ENCODE peak calls at places on chromosome 7, in seven cellular contexts. E is fibroblast of lung, I is brain microvascular endothelial cell, S is AG09319, D is ovary, G is transverse colon, C is neural crest cell. J is an unnamed sample.

GRCh38 chr7:494261-494687 is 25.4 kb downstream of the PDGFA start:
- DNase-seq in E (no peak), I (no peak), S (no peak), D (no peak), G (no peak), C (no peak), J (no peak)

GRCh38 chr7:157831901-157832810 is 495.4 kb downstream of the DNAJB6 start:
- DNase-seq in E (no peak), I (no peak), S (no peak), D (no peak), G (no peak), C (no peak), J (no peak)

GRCh38 chr7:16929146-16929762 is 47.5 kb upstream of the AGR3 start:
- DNase-seq in E (no peak), I (no peak), S (no peak), D (no peak), G (no peak), C (no peak), J (no peak)

GRCh38 chr7:80722596-80723141 is 84.2 kb downstream of the CD36 start:
- DNase-seq in E (peak), I (peak), S (peak), D (peak), G (peak), C (no peak), J (no peak)

GRCh38 chr7:70104243-70104642 is 506.0 kb downstream of the AUTS2 start:
- DNase-seq in E (no peak), I (no peak), S (no peak), D (no peak), G (no peak), C (no peak), J (no peak)

GRCh38 chr7:43463401-43463980 is 119.4 kb upstream of the STK17A start:
- DNase-seq in E (peak), I (no peak), S (no peak), D (no peak), G (no peak), C (no peak), J (no peak)

GRCh38 chr7:129434846-129435318 is 650 bp downstream of the STRIP2 start:
- DNase-seq in E (peak), I (peak), S (no peak), D (peak), G (peak), C (no peak), J (peak)

GRCh38 chr7:127887631-127888030 is 143.6 kb downstream of the LRRC4 start:
- DNase-seq in E (no peak), I (no peak), S (no peak), D (no peak), G (no peak), C (no peak), J (no peak)

GRCh38 chr7:137579913-137580640 is 236.5 kb upstream of the PTN start:
- DNase-seq in E (peak), I (peak), S (no peak), D (no peak), G (no peak), C (no peak), J (no peak)

GRCh38 chr7:80232969-80233724 is 98.5 kb downstream of the GNAI1 start:
- DNase-seq in E (no peak), I (no peak), S (no peak), D (no peak), G (no peak), C (no peak), J (no peak)

GRCh38 chr7:100895956-100896742 is 461 bp upstream of the ACHE start:
- DNase-seq in E (no peak), I (no peak), S (no peak), D (peak), G (peak), C (peak), J (no peak)

GRCh38 chr7:147400221-147400689 is 1190.3 kb upstream of the C7orf33 start:
- DNase-seq in E (peak), I (peak), S (no peak), D (no peak), G (no peak), C (no peak), J (no peak)

GRCh38 chr7:127226685-127227374 is 25.9 kb downstream of the GRM8 start:
- DNase-seq in E (no peak), I (no peak), S (no peak), D (no peak), G (no peak), C (no peak), J (no peak)

GRCh38 chr7:2452074-2452507 is 24.1 kb downstream of the GRIFIN start:
- DNase-seq in E (no peak), I (no peak), S (no peak), D (no peak), G (peak), C (no peak), J (no peak)

GRCh38 chr7:128869138-128869943 is 6.7 kb downstream of the ATP6V1F start:
- DNase-seq in E (peak), I (no peak), S (no peak), D (peak), G (peak), C (peak), J (no peak)

GRCh38 chr7:117555260-117555659 is 75.4 kb downstream of the CFTR start:
- DNase-seq in E (no peak), I (no peak), S (no peak), D (no peak), G (no peak), C (no peak), J (no peak)

GRCh38 chr7:192701-193536 is 548 bp downstream of the FAM20C start:
- DNase-seq in E (no peak), I (no peak), S (no peak), D (peak), G (peak), C (no peak), J (no peak)

GRCh38 chr7:111532625-111533024 is 29.7 kb downstream of the IMMP2L start:
- DNase-seq in E (no peak), I (no peak), S (no peak), D (no peak), G (no peak), C (no peak), J (no peak)

GRCh38 chr7:28854750-28855074 is 103.4 kb downstream of the TRIL start:
- DNase-seq in E (peak), I (no peak), S (no peak), D (no peak), G (no peak), C (no peak), J (no peak)

GRCh38 chr7:2209146-2209960 is 23.4 kb downstream of the MAD1L1 start:
- DNase-seq in E (peak), I (peak), S (peak), D (peak), G (peak), C (peak), J (no peak)

GRCh38 chr7:105618016-105618296 is 36.7 kb upstream of the EFCAB10 start:
- DNase-seq in E (no peak), I (no peak), S (no peak), D (no peak), G (no peak), C (no peak), J (no peak)

GRCh38 chr7:27925573-27926201 is 185.7 kb downstream of the TAX1BP1 start:
- DNase-seq in E (no peak), I (no peak), S (no peak), D (no peak), G (no peak), C (no peak), J (no peak)

GRCh38 chr7:2632717-2633537 is 1.1 kb downstream of the TTYH3 start:
- DNase-seq in E (peak), I (peak), S (no peak), D (peak), G (peak), C (no peak), J (peak)

GRCh38 chr7:30988346-30989005 is 24.7 kb downstream of the GHRHR start:
- DNase-seq in E (no peak), I (no peak), S (no peak), D (peak), G (peak), C (no peak), J (peak)

GRCh38 chr7:35401217-35401879 is 147.4 kb upstream of the TBX20 start:
- DNase-seq in E (no peak), I (no peak), S (no peak), D (no peak), G (no peak), C (no peak), J (no peak)

GRCh38 chr7:55285665-55286064 is 79.5 kb upstream of the LANCL2 start:
- DNase-seq in E (no peak), I (no peak), S (no peak), D (no peak), G (no peak), C (no peak), J (no peak)

GRCh38 chr7:68424643-68425297 is 1173.5 kb upstream of the AUTS2 start:
- DNase-seq in E (no peak), I (no peak), S (no peak), D (no peak), G (no peak), C (no peak), J (no peak)

GRCh38 chr7:155965010-155965409 is 152.7 kb upstream of the SHH start:
- DNase-seq in E (peak), I (peak), S (no peak), D (no peak), G (no peak), C (no peak), J (no peak)

GRCh38 chr7:142776206-142776844 is 5.6 kb downstream of the PRSS2 start:
- DNase-seq in E (peak), I (peak), S (peak), D (no peak), G (no peak), C (no peak), J (no peak)

GRCh38 chr7:8176370-8177081 is 85.4 kb downstream of the ICA1 start:
- DNase-seq in E (no peak), I (no peak), S (no peak), D (no peak), G (peak), C (no peak), J (no peak)

GRCh38 chr7:48938539-48938938 is 14.2 kb downstream of the CDC14C start:
- DNase-seq in E (peak), I (no peak), S (peak), D (peak), G (no peak), C (no peak), J (no peak)

GRCh38 chr7:26451997-26452396 is 160.3 kb downstream of the SNX10 start:
- DNase-seq in E (no peak), I (no peak), S (no peak), D (no peak), G (no peak), C (no peak), J (no peak)

GRCh38 chr7:155410436-155410835 is 47.5 kb upstream of the EN2 start:
- DNase-seq in E (no peak), I (no peak), S (no peak), D (no peak), G (no peak), C (no peak), J (no peak)

GRCh38 chr7:78083466-78084120 is 285.0 kb downstream of the PHTF2 start:
- DNase-seq in E (peak), I (no peak), S (no peak), D (no peak), G (no peak), C (no peak), J (no peak)

GRCh38 chr7:32921896-32922295 is 30.3 kb upstream of the KBTBD2 start:
- DNase-seq in E (peak), I (no peak), S (no peak), D (no peak), G (no peak), C (no peak), J (peak)

GRCh38 chr7:44067064-44067951 is 1.9 kb upstream of the PGAM2 start:
- DNase-seq in E (no peak), I (no peak), S (no peak), D (peak), G (peak), C (no peak), J (no peak)

GRCh38 chr7:28988818-28989595 is 30.9 kb upstream of the TRIL start:
- DNase-seq in E (peak), I (peak), S (peak), D (no peak), G (peak), C (no peak), J (no peak)

GRCh38 chr7:73683916-73684693 is 708 bp downstream of the BUD23 start:
- DNase-seq in E (peak), I (no peak), S (no peak), D (no peak), G (no peak), C (no peak), J (no peak)

GRCh38 chr7:48634116-48634632 is 290.2 kb upstream of the CDC14C start:
- DNase-seq in E (no peak), I (no peak), S (no peak), D (no peak), G (no peak), C (no peak), J (no peak)

DNA sequence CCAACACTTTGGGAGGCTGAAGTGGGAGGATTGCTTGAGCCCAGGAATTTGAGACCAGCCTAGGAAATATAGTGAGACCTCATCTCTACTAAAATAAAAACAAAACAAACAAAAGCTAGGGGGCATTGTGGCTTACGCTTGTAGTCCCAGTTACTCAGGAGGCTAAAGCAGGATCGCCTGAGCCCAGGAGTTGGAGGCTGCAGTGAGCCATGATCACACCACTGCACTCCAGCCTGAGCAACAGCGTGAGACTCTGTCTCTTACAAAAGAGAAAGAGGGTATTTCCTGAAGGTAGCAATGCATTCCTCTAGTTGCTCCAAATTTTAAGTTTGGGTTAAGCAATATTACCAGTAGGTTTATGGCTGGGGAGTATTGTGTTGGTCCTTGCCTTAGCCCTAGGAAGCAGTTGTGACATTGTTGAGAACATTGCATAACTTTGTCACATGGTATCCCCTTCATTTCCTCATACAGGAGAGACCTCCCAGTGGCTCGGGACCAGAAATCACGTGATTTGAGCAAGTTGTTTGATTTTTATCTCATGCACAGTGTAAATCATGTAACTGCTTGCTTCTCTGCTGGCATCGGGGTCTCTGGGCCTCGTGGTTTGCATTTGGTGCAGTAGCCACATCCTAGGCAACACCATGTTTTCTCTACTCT is 23.3 kb upstream of the SMARCD3 start:
- DNase-seq in E (no peak), I (no peak), S (peak), D (no peak), G (peak), C (no peak), J (no peak)
- TF ChIP-seq CTCF in E (no peak), I (no peak), S (no peak), D (no peak), G (no peak), C (no peak), J (no peak)

GRCh38 chr7:107946451-107946850 is 55.5 kb downstream of the DLD start:
- DNase-seq in E (peak), I (peak), S (no peak), D (no peak), G (no peak), C (no peak), J (no peak)
- TF ChIP-seq CTCF in E (no peak), I (peak), S (no peak), D (no peak), G (no peak), C (no peak), J (no peak)

DNA sequence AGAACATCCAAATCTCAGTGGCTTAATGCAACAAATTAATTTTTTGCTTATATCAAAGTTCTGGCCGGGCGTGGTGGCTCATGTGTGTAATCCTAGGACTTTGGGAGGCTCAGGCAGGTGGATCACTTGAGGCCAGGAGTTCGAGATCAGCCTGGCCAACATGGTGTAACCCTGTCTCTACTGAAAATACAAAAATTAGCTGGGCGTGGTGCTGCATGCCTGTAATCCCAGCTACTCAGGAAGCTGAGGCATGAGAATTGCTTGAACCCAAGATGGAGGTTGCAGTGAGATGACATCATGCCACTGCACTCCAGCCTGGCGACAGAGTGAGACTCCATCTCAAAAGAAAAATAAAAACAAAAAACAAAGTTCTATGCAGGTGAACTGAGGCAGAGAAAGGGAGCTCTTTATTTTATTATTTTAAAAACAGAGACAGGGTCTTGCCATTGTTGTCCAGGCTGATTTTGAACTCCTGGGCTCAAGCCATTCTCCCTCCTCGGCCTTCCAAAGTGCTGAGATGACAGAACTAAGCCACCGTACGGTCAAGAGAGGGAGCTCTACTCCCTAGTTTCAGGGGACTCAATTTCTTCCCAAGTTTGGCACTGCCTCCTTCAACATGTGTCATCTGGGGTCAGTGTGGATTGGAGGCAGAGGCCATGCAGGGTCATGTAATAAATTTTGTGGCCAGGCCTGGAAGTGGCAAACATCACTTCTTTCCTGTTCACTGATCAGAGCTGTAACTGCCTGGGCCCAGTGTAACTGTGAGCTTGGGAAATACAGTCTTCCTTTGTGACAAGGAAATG is 2.4 kb downstream of the ADCK2 start:
- DNase-seq in E (peak), I (peak), S (peak), D (peak), G (peak), C (peak), J (no peak)
- TF ChIP-seq CTCF in E (peak), I (peak), S (peak), D (no peak), G (peak), C (peak), J (peak)

GRCh38 chr7:149598721-149599308 is 101.2 kb upstream of the ZNF746 start:
- DNase-seq in E (peak), I (peak), S (no peak), D (no peak), G (no peak), C (peak), J (no peak)
- TF ChIP-seq CTCF in E (peak), I (peak), S (peak), D (no peak), G (no peak), C (peak), J (peak)

GRCh38 chr7:42237162-42237821 is at the start of gene GLI3:
- DNase-seq in E (peak), I (peak), S (peak), D (peak), G (peak), C (peak), J (peak)
- TF ChIP-seq CTCF in E (no peak), I (peak), S (peak), D (peak), G (no peak), C (peak), J (peak)

DNA sequence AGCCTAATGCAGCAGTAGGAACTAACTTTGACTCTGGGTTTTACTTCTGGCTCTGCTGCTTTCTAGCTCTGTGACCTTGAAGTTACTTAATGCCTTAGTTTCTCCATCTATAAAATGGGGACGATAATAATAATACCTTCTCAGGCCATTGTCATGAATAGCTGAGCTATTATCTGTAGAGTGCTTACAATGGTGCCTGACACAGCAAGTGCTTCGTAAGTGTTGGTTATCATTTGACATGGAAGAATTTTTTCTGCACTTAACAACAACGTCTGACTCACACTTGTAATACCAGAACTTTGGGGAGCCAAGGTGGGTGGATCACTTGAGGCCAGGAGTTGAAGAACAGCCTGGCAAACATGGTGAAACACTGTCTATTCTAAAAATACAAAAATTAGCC is 140.5 kb downstream of the ARL4A start:
- DNase-seq in E (peak), I (peak), S (no peak), D (no peak), G (no peak), C (no peak), J (no peak)
- TF ChIP-seq CTCF in E (no peak), I (no peak), S (no peak), D (no peak), G (no peak), C (no peak), J (no peak)

J was measured in type B pancreatic cell.